ENCODE peak calls at places on chromosomes 6 and 20, in eight cellular contexts. U, T, O, D, B, V, A and E are unnamed samples.

GRCh38 chr6:18053071-18053475 is 65.6 kb upstream of the KIF13A start:
- DNase-seq in U (no peak), T (no peak), O (no peak), D (no peak), B (no peak), V (no peak), A (no peak), E (no peak)

GRCh38 chr6:6434151-6434550 is 113.7 kb upstream of the F13A1 start:
- DNase-seq in U (no peak), T (no peak), O (no peak), D (no peak), B (no peak), V (no peak), A (no peak), E (no peak)

GRCh38 chr20:60057866-60058807 is 99.9 kb downstream of the CDH26 start:
- DNase-seq in U (peak), T (peak), O (no peak), D (no peak), B (no peak), V (peak), A (no peak), E (no peak)

GRCh38 chr6:64717281-64717680 is 989.7 kb downstream of the EYS start:
- DNase-seq in U (no peak), T (no peak), O (no peak), D (no peak), B (no peak), V (no peak), A (no peak), E (no peak)

GRCh38 chr20:3805594-3806264 is 9.6 kb downstream of the CDC25B start:
- DNase-seq in U (no peak), T (no peak), O (peak), D (no peak), B (no peak), V (peak), A (no peak), E (no peak)

GRCh38 chr6:27608916-27609883 is 136.3 kb upstream of the ZNF184 start:
- DNase-seq in U (no peak), T (no peak), O (peak), D (no peak), B (peak), V (no peak), A (peak), E (no peak)

GRCh38 chr6:10759312-10759839 is 11.8 kb downstream of the TMEM14B start:
- DNase-seq in U (no peak), T (no peak), O (peak), D (no peak), B (no peak), V (no peak), A (peak), E (no peak)

GRCh38 chr20:8394308-8394945 is 262.4 kb downstream of the PLCB1 start:
- DNase-seq in U (no peak), T (no peak), O (no peak), D (no peak), B (no peak), V (no peak), A (no peak), E (no peak)

GRCh38 chr20:33441142-33441955 is 2.2 kb downstream of the SNTA1 start:
- DNase-seq in U (no peak), T (no peak), O (no peak), D (no peak), B (no peak), V (peak), A (no peak), E (peak)

GRCh38 chr6:71608646-71609045 is 277.7 kb upstream of the RIMS1 start:
- DNase-seq in U (no peak), T (no peak), O (no peak), D (no peak), B (no peak), V (no peak), A (no peak), E (no peak)

GRCh38 chr6:77373955-77374354 is 89.3 kb downstream of the HTR1B start:
- DNase-seq in U (no peak), T (no peak), O (no peak), D (no peak), B (no peak), V (no peak), A (no peak), E (no peak)

GRCh38 chr20:50759678-50760077 is 28.3 kb downstream of the PARD6B start:
- DNase-seq in U (no peak), T (no peak), O (no peak), D (no peak), B (no peak), V (no peak), A (no peak), E (no peak)

GRCh38 chr6:111804627-111805235 is 68.5 kb downstream of the FYN start:
- DNase-seq in U (no peak), T (peak), O (no peak), D (no peak), B (no peak), V (no peak), A (peak), E (no peak)

GRCh38 chr20:36919715-36920333 is 31.7 kb downstream of the SAMHD1 start:
- DNase-seq in U (no peak), T (no peak), O (peak), D (no peak), B (no peak), V (no peak), A (peak), E (peak)

GRCh38 chr6:51495016-51495805 is 592.2 kb downstream of the PKHD1 start:
- DNase-seq in U (no peak), T (no peak), O (no peak), D (no peak), B (peak), V (no peak), A (no peak), E (peak)

GRCh38 chr6:72691298-72691697 is 69.4 kb downstream of the KCNQ5 start:
- DNase-seq in U (no peak), T (no peak), O (no peak), D (no peak), B (no peak), V (no peak), A (no peak), E (no peak)

GRCh38 chr20:59775221-59776055 is 158.0 kb downstream of the SYCP2 start:
- DNase-seq in U (no peak), T (no peak), O (no peak), D (no peak), B (no peak), V (no peak), A (no peak), E (no peak)

GRCh38 chr6:80553071-80553740 is 446.7 kb downstream of the BCKDHB start:
- DNase-seq in U (no peak), T (no peak), O (no peak), D (no peak), B (no peak), V (peak), A (no peak), E (no peak)

GRCh38 chr6:90458353-90459224 is 128.3 kb downstream of the MAP3K7 start:
- DNase-seq in U (no peak), T (no peak), O (no peak), D (no peak), B (no peak), V (no peak), A (no peak), E (no peak)

GRCh38 chr6:110329729-110330436 is 28.3 kb downstream of the METTL24 start:
- DNase-seq in U (no peak), T (peak), O (no peak), D (no peak), B (peak), V (no peak), A (peak), E (peak)

DNA sequence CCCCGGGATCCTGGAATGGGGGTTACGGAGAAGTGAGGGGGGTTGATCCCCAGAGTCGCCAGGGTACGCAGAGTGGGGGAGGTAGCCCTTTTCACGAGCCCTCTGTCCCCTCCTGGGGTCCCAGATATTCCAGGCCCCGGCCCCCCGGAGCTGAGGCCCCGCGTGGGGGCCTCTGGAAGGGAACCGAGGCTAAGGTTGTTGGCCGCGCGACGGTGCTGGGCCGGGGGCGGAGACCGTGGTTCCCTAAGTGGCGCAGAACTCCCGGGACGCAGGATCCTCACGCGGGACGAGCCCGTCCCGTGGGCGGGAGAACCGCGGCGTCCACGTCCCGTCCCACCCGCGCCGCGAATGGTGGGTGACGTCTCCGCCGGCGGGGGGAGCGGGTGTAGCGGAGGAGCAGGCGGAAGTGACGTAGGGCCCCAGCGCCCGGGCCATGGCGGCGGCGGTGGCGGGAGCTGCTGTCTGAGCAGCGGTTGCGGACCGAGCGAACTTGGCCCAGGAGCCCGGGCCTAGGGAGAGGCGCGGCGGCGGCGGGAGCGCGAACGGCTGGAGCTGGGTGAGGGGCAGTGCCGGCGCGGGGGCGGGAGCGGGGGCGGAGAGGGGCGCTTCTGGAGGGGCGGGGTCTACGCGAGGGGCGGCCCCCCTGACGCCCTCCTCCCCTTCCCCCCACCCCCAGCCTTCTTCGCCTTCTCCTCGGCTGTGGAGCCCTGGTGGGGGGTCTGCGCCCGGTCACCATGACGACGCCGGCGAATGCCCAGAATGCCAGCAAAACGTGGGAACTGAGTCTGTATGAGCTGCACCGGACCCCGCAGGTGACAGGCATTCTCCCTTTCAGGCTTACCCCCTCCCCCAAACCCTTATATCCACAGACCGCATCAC is at the start of gene RING1:
- DNase-seq in U (peak), T (peak), O (peak), D (peak), B (peak), V (peak), A (peak), E (peak)
- TF ChIP-seq CTCF in U (no peak), T (no peak), O (no peak), D (no peak), B (no peak), V (no peak), A (no peak), E (no peak)

DNA sequence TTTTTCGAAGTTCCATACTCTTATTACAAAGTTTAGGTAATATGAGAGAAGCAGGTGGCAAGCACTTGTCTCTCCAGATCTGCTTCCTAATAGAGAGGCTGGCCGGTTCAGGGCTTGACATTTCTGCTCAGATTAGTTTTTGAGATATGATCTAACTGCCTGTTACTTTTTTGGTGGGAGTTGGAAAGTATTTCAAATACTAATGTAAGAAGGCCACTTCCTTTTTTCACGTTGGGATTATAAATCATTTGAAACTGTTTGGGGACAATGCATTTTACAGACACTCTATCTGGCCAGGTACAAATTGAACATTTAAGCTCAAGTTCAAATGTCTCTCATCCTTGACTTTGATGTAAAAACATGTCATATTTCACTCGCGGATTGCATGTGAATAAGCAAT is 222.1 kb upstream of the SULF2 start:
- DNase-seq in U (no peak), T (no peak), O (no peak), D (no peak), B (no peak), V (no peak), A (no peak), E (no peak)
- H3K27ac ChIP-seq in U (no peak), T (no peak), O (no peak), D (no peak), B (no peak), V (no peak), A (no peak), E (no peak)

GRCh38 chr20:32294071-32294470 is 16.6 kb downstream of the KIF3B start:
- DNase-seq in U (no peak), T (no peak), O (no peak), D (no peak), B (no peak), V (no peak), A (no peak), E (no peak)

GRCh38 chr20:32296874-32297420 is 19.5 kb downstream of the KIF3B start:
- DNase-seq in U (no peak), T (no peak), O (no peak), D (no peak), B (no peak), V (no peak), A (no peak), E (no peak)

GRCh38 chr20:32300647-32301046 is 23.2 kb downstream of the KIF3B start:
- DNase-seq in U (no peak), T (no peak), O (no peak), D (no peak), B (no peak), V (no peak), A (no peak), E (no peak)

GRCh38 chr20:32296412-32296811 is 19.0 kb downstream of the KIF3B start:
- DNase-seq in U (no peak), T (no peak), O (no peak), D (no peak), B (no peak), V (no peak), A (no peak), E (no peak)

GRCh38 chr20:32297439-32297838 is 20.0 kb downstream of the KIF3B start:
- DNase-seq in U (no peak), T (no peak), O (no peak), D (no peak), B (no peak), V (no peak), A (no peak), E (no peak)
- TF ChIP-seq POLR2A in U (no peak), T (no peak), O (no peak), D (no peak), B (no peak), V (no peak), A (no peak), E (no peak)

GRCh38 chr20:45467861-45468260 is 1.7 kb upstream of the WFDC2 start:
- DNase-seq in U (no peak), T (peak), O (no peak), D (no peak), B (no peak), V (no peak), A (no peak), E (no peak)

GRCh38 chr20:45470939-45471338 is 1.4 kb downstream of the WFDC2 start:
- DNase-seq in U (no peak), T (no peak), O (no peak), D (no peak), B (no peak), V (no peak), A (no peak), E (peak)

GRCh38 chr20:45467172-45467571 is 2.4 kb upstream of the WFDC2 start:
- DNase-seq in U (no peak), T (no peak), O (no peak), D (no peak), B (no peak), V (no peak), A (no peak), E (no peak)

GRCh38 chr20:45470262-45470931 is 844 bp downstream of the WFDC2 start:
- DNase-seq in U (no peak), T (peak), O (no peak), D (no peak), B (peak), V (peak), A (no peak), E (peak)

GRCh38 chr20:45469336-45470261 is at the start of gene WFDC2:
- DNase-seq in U (peak), T (peak), O (no peak), D (no peak), B (peak), V (no peak), A (no peak), E (no peak)
- TF ChIP-seq CTCF in U (no peak), T (no peak), O (no peak), D (no peak), B (no peak), V (no peak), A (no peak), E (no peak)

DNA sequence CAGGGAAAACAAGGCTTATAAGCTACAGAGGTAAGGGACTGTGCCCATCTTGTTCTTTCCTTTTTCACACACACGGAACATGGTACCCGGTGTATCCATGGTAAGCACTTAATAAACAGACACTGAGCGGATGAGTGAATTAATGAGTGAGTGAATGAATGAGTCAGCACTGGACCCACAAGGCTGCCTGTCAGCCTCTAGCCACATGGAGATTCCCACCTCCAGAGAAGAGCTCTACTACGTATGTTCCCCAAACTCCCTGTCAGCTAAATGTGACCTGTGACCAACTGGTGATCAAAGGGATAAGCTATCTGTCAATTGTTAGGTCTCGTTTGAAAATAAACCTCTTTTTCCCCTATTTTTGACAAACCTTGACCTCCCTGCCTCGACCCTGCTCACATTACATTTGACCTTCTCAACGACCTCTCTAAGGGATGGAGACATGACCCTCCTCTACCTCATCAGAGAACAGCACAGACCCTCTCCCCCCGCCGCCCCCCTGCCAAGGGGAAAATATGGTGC is 24.5 kb upstream of the TAF8 start:
- DNase-seq in U (no peak), T (no peak), O (no peak), D (no peak), B (no peak), V (no peak), A (no peak), E (no peak)
- H3K27ac ChIP-seq in U (no peak), T (no peak), O (peak), D (no peak), B (no peak), V (no peak), A (no peak), E (no peak)

GRCh38 chr6:3938715-3939376 is 89.7 kb downstream of the FAM50B start:
- DNase-seq in U (no peak), T (no peak), O (no peak), D (no peak), B (no peak), V (no peak), A (no peak), E (no peak)
- TF ChIP-seq POLR2A in U (no peak), T (no peak), O (no peak), D (no peak), B (no peak), V (no peak), A (no peak), E (no peak)